ENCODE peak calls at places on chromosomes 13 and 19, in four cellular contexts. S is upper lobe of left lung; L is CD4-positive, alpha-beta T cell; G is heart right ventricle. J is an unnamed sample.

GRCh38 chr19:29614046-29614445 is 8.0 kb downstream of the POP4 start:
- DNase-seq in S (no peak), G (no peak), L (no peak), J (no peak)

GRCh38 chr19:35436477-35437141 is 11.4 kb upstream of the FFAR2 start:
- DNase-seq in L (no peak), S (peak), G (no peak), J (peak)

GRCh38 chr13:26342898-26343297 is 89.0 kb downstream of the CDK8 start:
- DNase-seq in S (no peak), G (no peak), L (no peak), J (peak)

GRCh38 chr19:29671393-29672076 is 6.3 kb downstream of the PLEKHF1 start:
- DNase-seq in L (peak), G (peak), S (peak), J (peak)

GRCh38 chr13:25384747-25385270 is 13.0 kb downstream of the ATP8A2 start:
- DNase-seq in G (no peak), S (no peak), L (no peak), J (peak)

GRCh38 chr19:12365094-12365371 is 450 bp downstream of the ZNF442 start:
- DNase-seq in L (peak), G (no peak), S (peak), J (peak)

GRCh38 chr13:44930907-44931676 is 58.2 kb downstream of the NUFIP1 start:
- DNase-seq in L (no peak), S (no peak), G (no peak), J (no peak)

GRCh38 chr13:65387743-65388347 is 1842.3 kb downstream of the PCDH9 start:
- DNase-seq in S (no peak), L (no peak), G (no peak), J (no peak)

GRCh38 chr19:17457621-17458020 is 3.1 kb downstream of the NXNL1 start:
- DNase-seq in G (no peak), S (no peak), L (no peak), J (no peak)

GRCh38 chr13:97058896-97059295 is 64.6 kb upstream of the OXGR1 start:
- DNase-seq in S (no peak), L (no peak), G (no peak), J (peak)

GRCh38 chr19:19217110-19217509 is 5.4 kb downstream of the NCAN start:
- DNase-seq in L (no peak), G (no peak), S (no peak), J (peak)

GRCh38 chr19:50567052-50567841 is 988 bp downstream of the LRRC4B start:
- DNase-seq in G (no peak), S (no peak), L (no peak), J (no peak)
- H3K27ac ChIP-seq in G (no peak), S (no peak), L (no peak), J (no peak)

DNA sequence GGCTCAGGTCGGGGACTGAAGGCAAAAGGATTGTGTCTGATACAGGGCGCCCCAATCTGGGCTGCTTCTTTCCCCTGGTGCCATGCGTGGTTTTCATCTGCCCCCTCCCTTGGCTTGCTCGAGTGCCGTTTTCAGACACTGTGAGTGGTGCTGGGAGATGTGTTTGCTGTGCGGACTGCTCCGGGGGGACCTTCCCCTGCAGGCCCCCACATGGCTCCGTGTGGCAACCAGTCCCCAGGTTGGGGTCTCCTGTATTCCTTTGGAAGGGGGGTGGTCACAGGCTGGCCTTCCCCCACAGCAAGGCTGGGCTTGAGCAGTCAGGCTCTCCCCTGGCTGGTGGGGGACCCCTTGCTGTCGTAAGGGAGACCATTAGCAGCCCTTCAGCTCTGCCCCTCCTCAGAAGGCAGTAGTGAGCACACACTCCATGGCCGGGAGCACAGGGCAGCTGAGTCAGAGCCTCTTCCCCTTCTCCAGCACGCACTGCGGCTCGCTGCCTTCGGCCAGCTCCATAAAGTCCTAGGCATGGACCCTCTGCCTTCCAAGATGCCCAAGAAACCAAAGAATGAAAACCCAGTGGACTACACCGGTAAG is 20.6 kb upstream of the QTRT1 start:
- DNase-seq in L (no peak), S (no peak), G (no peak), J (no peak)
- H3K27ac ChIP-seq in L (no peak), S (no peak), G (no peak), J (no peak)

DNA sequence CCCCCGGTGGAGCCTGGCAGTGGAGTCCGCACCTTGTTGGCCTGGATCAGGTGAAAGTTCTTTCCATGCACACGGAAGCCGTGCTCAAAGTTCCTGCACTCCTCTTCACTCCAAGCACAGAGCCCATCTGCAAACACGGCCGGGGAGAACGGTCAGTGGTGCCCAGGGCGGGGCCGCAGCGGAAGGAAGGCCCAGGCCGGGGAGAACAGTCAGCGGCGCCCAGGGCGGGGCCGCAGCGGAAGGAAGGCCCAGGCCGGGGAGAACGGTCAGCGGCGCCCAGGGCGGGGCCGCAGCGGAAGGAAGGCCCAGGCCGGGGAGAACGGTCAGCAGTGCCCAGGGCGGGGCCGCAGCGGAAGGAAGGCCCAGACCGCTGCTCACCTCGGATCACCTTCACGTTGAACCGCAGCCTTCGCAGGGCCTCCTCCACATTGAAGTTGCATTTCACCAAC is 20.6 kb upstream of the PLPP2 start:
- DNase-seq in G (peak), S (no peak), L (no peak), J (no peak)
- H3K27ac ChIP-seq in G (peak), S (peak), L (no peak), J (no peak)

GRCh38 chr19:4801085-4801619 is 9.6 kb downstream of the FEM1A start:
- DNase-seq in G (no peak), S (no peak), L (no peak), J (no peak)

GRCh38 chr19:4800591-4801081 is 9.1 kb downstream of the FEM1A start:
- DNase-seq in L (no peak), S (peak), G (peak), J (no peak)

GRCh38 chr19:4794971-4795370 is 3.4 kb downstream of the FEM1A start:
- DNase-seq in L (no peak), S (no peak), G (no peak), J (no peak)

GRCh38 chr19:4791183-4792018 is at the start of gene FEM1A:
- DNase-seq in L (peak), G (peak), S (peak), J (peak)

DNA sequence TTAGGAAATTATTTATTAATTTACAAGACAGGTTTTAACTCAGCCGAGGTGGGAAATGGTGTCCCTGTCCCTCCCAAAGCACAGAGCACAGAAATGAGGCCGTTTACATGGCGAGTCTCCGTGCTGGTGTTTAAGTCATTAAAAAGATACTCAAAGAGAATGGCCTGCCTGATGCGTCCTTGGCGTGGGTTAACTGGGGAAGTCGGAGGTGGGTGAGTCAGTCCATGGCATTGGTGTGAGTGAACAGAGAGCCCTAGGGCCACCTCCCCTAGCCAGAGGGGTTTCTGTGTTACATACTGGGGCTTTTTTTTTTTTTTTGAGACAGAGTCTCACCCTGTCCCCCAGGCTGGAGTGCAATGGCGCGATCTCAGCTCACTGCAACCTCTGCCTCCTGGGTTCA is 3.9 kb downstream of the FEM1A start:
- DNase-seq in L (no peak), G (no peak), S (no peak), J (peak)
- H3K27ac ChIP-seq in L (no peak), G (no peak), S (no peak), J (no peak)

J was measured in fibroblast of lung.